ENCODE peak calls at places on chromosome 18, in seven cellular contexts. O is ovary, T is astrocyte of the cerebellum, J is AG09309, S is pancreas, X is fibroblast of pulmonary artery, D is HCT116. Y is an unnamed sample.

GRCh38 chr18:73741946-73742345 is 405.7 kb downstream of the FBXO15 start:
- DNase-seq in O (no peak), T (no peak), J (no peak), S (no peak), X (peak; percentile 57), D (no peak), Y (no peak)

GRCh38 chr18:75658330-75658729 is 230.8 kb upstream of the SMIM21 start:
- DNase-seq in O (no peak), T (no peak), J (no peak), S (no peak), X (no peak), D (no peak), Y (no peak)

GRCh38 chr18:74604774-74605173 is 7.1 kb downstream of the ZNF407 start:
- DNase-seq in O (no peak), T (no peak), J (no peak), S (no peak), X (peak; percentile 34), D (no peak), Y (no peak)

GRCh38 chr18:46265190-46266156 is 161.3 kb downstream of the HAUS1 start:
- DNase-seq in O (no peak), T (peak; percentile 78), J (no peak), S (no peak), X (no peak), D (no peak), Y (no peak)

GRCh38 chr18:45793295-45793965 is 32.0 kb upstream of the SIGLEC15 start:
- DNase-seq in O (no peak), T (peak; percentile 42), J (peak; percentile 81), S (no peak), X (peak; percentile 81), D (peak; percentile 75), Y (no peak)

GRCh38 chr18:27608174-27608573 is 423.1 kb upstream of the CHST9 start:
- DNase-seq in O (no peak), T (no peak), J (no peak), S (no peak), X (no peak), D (no peak), Y (no peak)

GRCh38 chr18:57737661-57738060 is 65.5 kb downstream of the ATP8B1 start:
- DNase-seq in O (peak; percentile 36), T (peak; percentile 65), J (peak; percentile 97), S (peak; percentile 45), X (peak; percentile 98), D (no peak), Y (no peak)

GRCh38 chr18:28458751-28459150 is 281.8 kb upstream of the CDH2 start:
- DNase-seq in O (no peak), T (no peak), J (no peak), S (no peak), X (no peak), D (no peak), Y (no peak)

GRCh38 chr18:23209031-23209430 is 73.7 kb downstream of the CABLES1 start:
- DNase-seq in O (no peak), T (no peak), J (no peak), S (no peak), X (peak; percentile 50), D (no peak), Y (no peak)

GRCh38 chr18:58559427-58560186 is 69.3 kb downstream of the ALPK2 start:
- DNase-seq in O (no peak), T (no peak), J (no peak), S (no peak), X (no peak), D (no peak), Y (no peak)

GRCh38 chr18:45090526-45091140 is 409.9 kb downstream of the SETBP1 start:
- DNase-seq in O (no peak), T (no peak), J (no peak), S (no peak), X (no peak), D (no peak), Y (no peak)

GRCh38 chr18:56333846-56334245 is 304.5 kb downstream of the TXNL1 start:
- DNase-seq in O (no peak), T (no peak), J (no peak), S (no peak), X (no peak), D (no peak), Y (no peak)

DNA sequence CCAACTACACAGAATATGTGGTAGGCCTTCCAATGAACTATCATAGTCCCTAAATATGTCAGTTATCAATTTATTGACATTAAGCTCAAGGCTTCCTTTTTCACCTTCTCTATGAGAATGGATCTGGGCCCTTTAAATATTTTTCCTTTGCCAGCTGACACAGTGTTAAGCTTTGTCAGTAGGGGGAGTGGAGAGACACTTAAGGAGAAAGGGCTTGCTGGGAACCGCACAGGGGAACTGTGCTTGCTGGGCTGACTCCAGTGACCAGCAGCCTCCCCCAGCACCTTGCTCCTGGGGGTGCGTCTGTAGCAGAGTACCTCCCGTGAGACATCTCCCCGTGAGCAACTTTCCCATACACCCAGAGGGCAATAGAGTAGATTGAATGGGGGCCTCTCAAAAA is 6.5 kb upstream of the PTPN2 start:
- DNase-seq in O (no peak), T (no peak), J (no peak), S (no peak), X (peak; percentile 28), D (no peak), Y (no peak)
- TF ChIP-seq CTCF in O (no peak), T (no peak), J (no peak), S (no peak), X (peak; percentile 28), D (no peak), Y (no peak)

GRCh38 chr18:65934874-65935273 is 184.1 kb downstream of the CDH7 start:
- DNase-seq in O (no peak), T (no peak), J (no peak), S (peak; percentile 62), X (no peak), D (no peak), Y (no peak)

GRCh38 chr18:65937180-65937579 is 186.4 kb downstream of the CDH7 start:
- DNase-seq in O (no peak), T (no peak), J (no peak), S (no peak), X (no peak), D (no peak), Y (no peak)

GRCh38 chr18:65938592-65939372 is 188.0 kb downstream of the CDH7 start:
- DNase-seq in O (no peak), T (peak; percentile 19), J (no peak), S (peak; percentile 15), X (peak; percentile 16), D (peak; percentile 0), Y (no peak)

GRCh38 chr18:65941482-65941881 is 190.7 kb downstream of the CDH7 start:
- DNase-seq in O (no peak), T (no peak), J (no peak), S (no peak), X (no peak), D (no peak), Y (no peak)

DNA sequence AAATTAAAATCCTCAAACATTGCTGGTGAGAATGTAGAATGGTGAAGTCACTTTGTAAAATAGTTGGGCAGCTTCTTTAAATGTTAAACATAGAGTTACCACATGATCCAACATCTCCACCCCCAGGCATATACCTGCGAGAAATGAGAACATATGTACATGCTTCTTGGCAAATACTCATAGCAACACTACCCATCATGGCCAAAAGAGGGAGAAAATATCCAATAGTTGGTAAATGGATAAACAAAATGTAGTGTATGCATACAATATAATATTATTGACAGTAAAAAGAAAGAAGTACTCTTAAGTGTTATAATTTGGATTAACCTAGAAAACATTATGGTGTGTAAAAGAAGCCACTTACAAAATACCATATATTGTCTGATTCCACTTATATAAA is 185.9 kb downstream of the CDH7 start:
- DNase-seq in O (no peak), T (no peak), J (no peak), S (no peak), X (no peak), D (no peak), Y (no peak)
- TF ChIP-seq CTCF in O (no peak), T (no peak), J (no peak), S (no peak), X (no peak), D (no peak), Y (no peak)

DNA sequence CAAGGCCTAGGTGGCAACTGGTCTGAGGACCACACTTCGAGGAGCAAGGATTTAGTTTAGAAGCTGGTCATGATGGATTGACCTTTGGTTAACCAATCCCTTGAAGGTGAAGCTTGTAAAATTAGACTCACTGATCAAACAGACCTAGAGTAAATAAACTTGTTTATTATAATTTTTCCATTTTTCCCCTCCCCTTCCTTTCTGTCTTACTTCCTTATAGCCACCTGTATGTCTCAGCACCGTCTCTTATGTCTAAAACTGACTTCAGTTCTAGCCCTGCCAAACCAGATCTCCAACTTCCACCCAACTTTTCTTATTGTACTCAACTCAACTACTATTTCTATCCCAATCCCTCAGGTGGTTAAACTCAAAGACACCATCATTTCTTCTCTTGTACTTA is 92.8 kb upstream of the THOC1 start:
- DNase-seq in O (no peak), T (no peak), J (no peak), S (no peak), X (no peak), D (no peak), Y (no peak)
- TF ChIP-seq CTCF in O (no peak), T (no peak), J (no peak), S (no peak), X (no peak), D (no peak), Y (no peak)

GRCh38 chr18:61893971-61894750 is 1.4 kb upstream of the RNF152 start:
- DNase-seq in O (peak; percentile 81), T (no peak), J (no peak), S (peak; percentile 81), X (peak; percentile 67), D (peak; percentile 18), Y (peak; percentile 42)

GRCh38 chr18:61896767-61897166 is 4.0 kb upstream of the RNF152 start:
- DNase-seq in O (no peak), T (peak; percentile 24), J (peak; percentile 21), S (peak; percentile 10), X (peak; percentile 41), D (no peak), Y (no peak)

GRCh38 chr18:61893304-61893970 is 630 bp upstream of the RNF152 start:
- DNase-seq in O (peak; percentile 79), T (no peak), J (no peak), S (peak; percentile 32), X (peak; percentile 52), D (no peak), Y (peak; percentile 20)

GRCh38 chr18:61896118-61896517 is 3.3 kb upstream of the RNF152 start:
- DNase-seq in O (no peak), T (no peak), J (no peak), S (no peak), X (no peak), D (no peak), Y (no peak)

GRCh38 chr18:61894751-61895524 is 2.1 kb upstream of the RNF152 start:
- DNase-seq in O (no peak), T (no peak), J (no peak), S (no peak), X (no peak), D (no peak), Y (no peak)
- TF ChIP-seq CTCF in O (no peak), T (no peak), J (no peak), S (no peak), X (no peak), D (no peak), Y (no peak)

DNA sequence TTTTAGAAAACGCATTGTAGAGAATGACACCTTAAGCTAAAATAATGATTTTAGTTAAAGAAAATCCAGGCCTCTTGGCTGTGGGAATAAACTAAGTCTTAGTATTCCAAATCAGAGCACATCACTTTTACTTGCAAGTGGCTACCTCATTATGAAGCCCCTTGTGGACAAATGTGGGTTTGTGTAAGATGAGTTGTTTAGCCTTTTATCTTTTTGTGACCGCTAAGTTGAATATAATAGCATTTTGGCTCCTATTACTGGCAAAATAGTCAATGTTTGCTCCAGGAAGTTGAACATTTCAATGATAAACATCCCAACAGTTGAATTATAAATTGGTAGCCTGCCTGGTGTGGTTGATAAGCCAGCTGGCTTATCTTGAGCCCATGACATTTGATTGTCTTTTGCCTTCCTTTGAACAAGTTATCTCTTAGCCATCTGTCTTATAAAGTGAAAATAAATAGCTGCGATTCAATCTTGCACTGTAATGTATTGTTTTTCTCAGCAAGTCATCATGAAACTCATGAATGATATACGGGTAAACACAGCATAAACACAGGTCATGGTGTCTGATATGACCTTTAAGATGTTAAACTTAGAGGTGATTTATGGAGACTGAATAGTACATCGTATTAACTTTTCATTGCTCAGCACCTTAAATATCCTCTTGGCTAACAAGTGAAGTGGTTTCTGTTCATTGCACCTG is 338.4 kb downstream of the SOCS6 start:
- DNase-seq in O (no peak), T (no peak), J (no peak), S (no peak), X (no peak), D (no peak), Y (no peak)
- TF ChIP-seq CTCF in O (no peak), T (no peak), J (no peak), S (no peak), X (no peak), D (no peak), Y (no peak)